ENCODE peak calls at places on chromosomes 5 and 9, in nine cellular contexts. V is heart right ventricle, Q is IMR-90, Z is stomach, T is aorta, S is GM23248, M is fibroblast of lung, L is iPS DF 6.9, X is A673. N is an unnamed sample.

GRCh38 chr5:163564321-163564924 is 59.0 kb downstream of the MAT2B start:
- DNase-seq in V (peak), Q (peak), Z (peak), T (no peak), S (peak), M (peak), L (peak), X (peak), N (no peak)

GRCh38 chr9:133347515-133347984 is 381 bp downstream of the MED22 start:
- DNase-seq in V (no peak), Q (no peak), Z (no peak), T (peak), S (peak), M (no peak), L (no peak), X (peak), N (no peak)

GRCh38 chr9:118734696-118735095 is 634.5 kb downstream of the BRINP1 start:
- DNase-seq in V (no peak), Q (no peak), Z (no peak), T (no peak), S (no peak), M (no peak), L (no peak), X (no peak), N (no peak)

GRCh38 chr9:6907772-6908381 is 150.1 kb downstream of the KDM4C start:
- DNase-seq in V (no peak), Q (peak), Z (no peak), T (no peak), S (peak), M (peak), L (no peak), X (peak), N (no peak)

GRCh38 chr9:137391411-137391754 is 31.6 kb downstream of the EXD3 start:
- DNase-seq in V (peak), Q (no peak), Z (peak), T (no peak), S (no peak), M (no peak), L (no peak), X (no peak), N (no peak)

GRCh38 chr5:172886974-172887491 is 53.0 kb downstream of the ERGIC1 start:
- DNase-seq in V (peak), Q (peak), Z (peak), T (peak), S (peak), M (peak), L (no peak), X (no peak), N (no peak)

GRCh38 chr5:133844836-133845235 is 123.6 kb downstream of the C5orf15 start:
- DNase-seq in V (no peak), Q (no peak), Z (no peak), T (no peak), S (no peak), M (no peak), L (no peak), X (no peak), N (no peak)

GRCh38 chr9:113677057-113677456 is 199.1 kb upstream of the ZNF618 start:
- DNase-seq in V (no peak), Q (no peak), Z (no peak), T (no peak), S (peak), M (peak), L (no peak), X (no peak), N (no peak)

GRCh38 chr5:107990881-107991810 is 320.4 kb upstream of the EFNA5 start:
- DNase-seq in V (no peak), Q (no peak), Z (no peak), T (no peak), S (no peak), M (no peak), L (no peak), X (no peak), N (no peak)

GRCh38 chr5:83767409-83767992 is 46.8 kb upstream of the HAPLN1 start:
- DNase-seq in V (no peak), Q (no peak), Z (no peak), T (no peak), S (no peak), M (peak), L (peak), X (peak), N (no peak)

GRCh38 chr9:116494815-116495634 is 192.1 kb upstream of the TRIM32 start:
- DNase-seq in V (peak), Q (no peak), Z (peak), T (no peak), S (peak), M (no peak), L (peak), X (peak), N (peak)

GRCh38 chr9:130806388-130806716 is 28.7 kb upstream of the ABL1 start:
- DNase-seq in V (no peak), Q (no peak), Z (no peak), T (no peak), S (no peak), M (no peak), L (no peak), X (peak), N (no peak)

GRCh38 chr9:109437286-109437685 is 60.8 kb downstream of the PTPN3 start:
- DNase-seq in V (peak), Q (no peak), Z (no peak), T (no peak), S (no peak), M (no peak), L (no peak), X (no peak), N (no peak)

GRCh38 chr9:115494958-115495690 is 377.2 kb upstream of the TNC start:
- DNase-seq in V (no peak), Q (peak), Z (no peak), T (no peak), S (no peak), M (peak), L (no peak), X (no peak), N (no peak)

GRCh38 chr5:119036101-119036762 is 34.7 kb upstream of the DMXL1 start:
- DNase-seq in V (no peak), Q (peak), Z (no peak), T (no peak), S (peak), M (peak), L (no peak), X (no peak), N (no peak)

GRCh38 chr9:121974421-121974820 is 118.7 kb downstream of the TTLL11 start:
- DNase-seq in V (no peak), Q (no peak), Z (no peak), T (no peak), S (no peak), M (no peak), L (no peak), X (no peak), N (no peak)

GRCh38 chr9:78437721-78438610 is 141.0 kb downstream of the PSAT1 start:
- DNase-seq in V (no peak), Q (no peak), Z (no peak), T (no peak), S (no peak), M (no peak), L (no peak), X (no peak), N (no peak)

GRCh38 chr5:1882337-1883119 is at the start of gene IRX4:
- DNase-seq in V (no peak), Q (peak), Z (no peak), T (peak), S (peak), M (peak), L (no peak), X (peak), N (no peak)

GRCh38 chr5:9431496-9432258 is 114.2 kb downstream of the SEMA5A start:
- DNase-seq in V (no peak), Q (peak), Z (no peak), T (no peak), S (no peak), M (peak), L (no peak), X (no peak), N (no peak)

GRCh38 chr5:159105318-159106053 is 5.8 kb upstream of the EBF1 start:
- DNase-seq in V (no peak), Q (no peak), Z (no peak), T (no peak), S (no peak), M (no peak), L (no peak), X (no peak), N (no peak)

GRCh38 chr9:117825609-117826347 is 121.6 kb downstream of the TLR4 start:
- DNase-seq in V (peak), Q (no peak), Z (no peak), T (no peak), S (no peak), M (no peak), L (no peak), X (no peak), N (peak)

GRCh38 chr9:106420511-106420944 is 442.4 kb upstream of the ZNF462 start:
- DNase-seq in V (no peak), Q (no peak), Z (no peak), T (no peak), S (no peak), M (peak), L (no peak), X (no peak), N (no peak)

GRCh38 chr5:55855509-55855908 is 4.4 kb downstream of the IL31RA start:
- DNase-seq in V (no peak), Q (peak), Z (no peak), T (no peak), S (no peak), M (no peak), L (no peak), X (peak), N (no peak)

GRCh38 chr9:133405508-133406009 is 12.3 kb downstream of the REXO4 start:
- DNase-seq in V (no peak), Q (peak), Z (no peak), T (no peak), S (peak), M (no peak), L (no peak), X (no peak), N (no peak)

GRCh38 chr5:140011297-140011802 is 31.7 kb downstream of the NRG2 start:
- DNase-seq in V (peak), Q (peak), Z (no peak), T (no peak), S (peak), M (no peak), L (no peak), X (no peak), N (no peak)

DNA sequence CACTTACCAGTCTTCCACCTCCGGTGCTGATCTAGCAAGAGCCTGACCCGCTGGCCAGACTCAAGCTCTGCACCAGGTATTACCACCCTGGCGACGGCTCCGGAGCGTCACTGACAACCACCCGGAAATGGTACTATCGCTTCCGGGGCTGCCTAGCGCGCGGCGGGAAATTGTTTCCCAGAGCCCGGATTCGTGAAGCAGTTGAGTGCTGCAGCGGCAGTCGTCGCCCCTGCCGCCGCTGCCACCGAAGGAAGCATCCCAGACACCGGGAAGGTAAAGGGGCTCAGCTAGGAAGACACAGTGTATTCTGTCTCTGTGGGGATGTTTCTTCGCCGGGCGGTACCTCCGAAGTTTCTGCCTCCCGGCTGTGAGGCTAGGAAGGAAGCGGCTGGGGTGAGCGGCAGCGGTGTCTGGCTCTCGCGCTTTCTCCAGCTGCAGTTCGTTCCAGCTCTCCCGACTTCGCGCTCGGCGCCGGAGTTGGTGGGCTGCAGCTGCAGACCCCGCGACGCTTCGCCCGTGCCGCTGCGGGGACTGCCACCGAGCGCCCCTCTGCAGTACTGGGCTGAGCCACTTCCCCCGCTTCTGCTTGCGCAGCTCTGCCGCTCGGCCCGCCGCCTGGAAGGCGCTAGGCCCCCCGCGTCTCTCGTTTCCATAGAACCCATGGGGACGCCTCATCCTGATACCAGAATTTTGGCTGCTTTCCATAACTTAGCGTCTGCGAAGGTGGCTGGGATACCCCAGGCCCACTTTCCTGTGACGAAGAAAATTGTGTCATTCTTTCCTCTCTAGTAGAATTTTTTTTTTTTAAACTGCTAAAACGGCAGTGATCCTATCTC is at the start of the genes KIAA0825 and SLF1:
- DNase-seq in V (peak), Q (peak), Z (peak), T (peak), S (peak), M (peak), L (peak), X (peak), N (peak)
- H3K27ac ChIP-seq in V (peak), Q (peak), Z (peak), T (no peak), S (peak), M (peak), L (no peak), X (peak), N (peak)

DNA sequence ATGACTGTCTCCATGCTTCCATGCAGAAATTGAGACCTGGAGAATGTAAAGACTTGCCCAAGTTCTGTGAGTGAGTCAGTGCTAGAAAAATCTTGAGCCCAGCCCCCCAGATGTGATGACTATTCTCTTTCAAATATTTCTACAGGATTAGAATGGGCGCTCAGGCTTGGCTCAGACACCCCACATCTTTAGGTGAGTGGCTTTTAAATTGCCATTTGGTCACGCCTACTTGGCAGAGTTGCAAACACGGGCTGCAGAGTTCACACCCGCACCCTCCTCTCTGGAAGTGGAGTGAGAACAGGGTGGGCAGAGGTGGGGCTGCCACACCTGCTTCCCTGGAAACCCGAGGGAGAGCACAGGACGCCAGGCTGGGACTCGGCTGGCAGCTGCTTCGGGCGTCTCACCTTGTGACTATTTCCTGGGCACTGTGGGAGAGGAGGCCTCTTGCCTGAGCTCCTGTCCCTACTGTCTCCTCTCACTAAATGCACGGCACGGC is 37.6 kb downstream of the ROPN1L start:
- DNase-seq in V (no peak), Q (peak), Z (peak), T (no peak), S (peak), M (peak), L (no peak), X (no peak), N (no peak)
- H3K27ac ChIP-seq in V (no peak), Q (peak), Z (no peak), T (no peak), S (peak), M (no peak), L (no peak), X (no peak), N (no peak)

GRCh38 chr5:169609716-169610115 is 26.1 kb downstream of the SPDL1 start:
- DNase-seq in V (no peak), Q (no peak), Z (no peak), T (no peak), S (no peak), M (peak), L (no peak), X (no peak), N (no peak)
- H3K27ac ChIP-seq in V (no peak), Q (no peak), Z (no peak), T (no peak), S (no peak), M (no peak), L (no peak), X (no peak), N (no peak)

DNA sequence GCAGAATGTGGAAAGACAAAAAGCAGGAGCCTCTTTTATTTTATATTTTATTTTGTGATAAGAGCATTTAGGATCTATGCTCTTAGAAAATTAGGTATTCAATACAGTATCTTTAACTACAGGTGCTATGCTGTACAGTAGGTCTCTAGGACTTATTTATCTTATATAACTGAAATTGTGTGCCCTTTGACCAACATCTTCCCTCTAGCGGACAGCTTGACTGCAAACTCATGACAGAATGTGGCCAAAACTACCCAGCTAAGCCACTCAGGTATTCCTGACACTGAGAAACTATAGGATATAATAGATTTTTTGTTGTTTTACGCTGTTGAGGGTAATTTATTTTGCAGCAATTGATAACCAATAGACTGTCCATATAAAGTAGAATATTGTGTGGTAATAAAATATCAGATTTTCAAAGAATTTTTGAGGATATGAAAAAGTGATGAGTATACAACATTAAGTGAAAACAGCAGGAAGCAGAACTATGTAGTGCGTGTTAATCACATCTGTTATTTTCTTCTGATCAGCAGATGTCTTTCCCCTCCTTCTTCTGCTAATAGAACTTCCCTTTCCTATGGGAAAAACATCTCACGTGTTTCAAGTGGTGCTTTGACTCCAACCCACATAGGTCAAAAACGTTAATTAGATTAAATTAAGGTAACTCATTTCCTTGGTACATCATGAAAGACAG is 69.9 kb upstream of the SELENOP start:
- DNase-seq in V (no peak), Q (no peak), Z (no peak), T (no peak), S (no peak), M (no peak), L (no peak), X (no peak), N (no peak)
- H3K27ac ChIP-seq in V (no peak), Q (no peak), Z (no peak), T (no peak), S (no peak), M (no peak), L (no peak), X (no peak), N (no peak)

DNA sequence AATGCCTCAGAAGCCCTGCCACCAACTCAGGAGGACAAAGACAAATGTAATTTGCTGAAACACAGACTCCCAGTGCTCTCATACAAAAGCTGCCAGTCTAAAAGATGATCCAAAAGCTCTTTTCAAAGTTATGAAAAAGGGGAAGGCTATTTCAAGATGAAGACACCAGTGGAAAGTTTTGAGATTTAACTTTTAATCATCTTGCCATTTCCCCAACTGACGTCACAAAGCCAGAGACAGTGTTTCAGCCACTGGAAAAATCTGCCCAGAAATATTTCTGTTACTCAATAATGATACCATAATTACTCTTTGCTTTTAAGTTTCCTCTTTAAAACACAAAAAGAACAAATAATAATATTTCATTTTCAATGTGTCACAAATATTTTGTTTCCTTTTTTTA is 20.9 kb downstream of the ENG start:
- DNase-seq in V (no peak), Q (peak), Z (no peak), T (no peak), S (peak), M (peak), L (no peak), X (no peak), N (no peak)
- H3K27ac ChIP-seq in V (peak), Q (peak), Z (peak), T (no peak), S (peak), M (peak), L (no peak), X (no peak), N (no peak)

GRCh38 chr5:167721926-167722440 is 569.5 kb upstream of the WWC1 start:
- DNase-seq in V (no peak), Q (no peak), Z (no peak), T (no peak), S (no peak), M (no peak), L (no peak), X (no peak), N (no peak)

GRCh38 chr5:167716376-167716775 is 575.1 kb upstream of the WWC1 start:
- DNase-seq in V (no peak), Q (peak), Z (no peak), T (no peak), S (peak), M (peak), L (no peak), X (no peak), N (no peak)

GRCh38 chr5:167723254-167723871 is 568.1 kb upstream of the WWC1 start:
- DNase-seq in V (peak), Q (peak), Z (peak), T (peak), S (peak), M (peak), L (peak), X (peak), N (peak)

GRCh38 chr5:167720201-167720600 is 571.2 kb upstream of the WWC1 start:
- DNase-seq in V (no peak), Q (peak), Z (no peak), T (no peak), S (peak), M (no peak), L (no peak), X (no peak), N (no peak)

DNA sequence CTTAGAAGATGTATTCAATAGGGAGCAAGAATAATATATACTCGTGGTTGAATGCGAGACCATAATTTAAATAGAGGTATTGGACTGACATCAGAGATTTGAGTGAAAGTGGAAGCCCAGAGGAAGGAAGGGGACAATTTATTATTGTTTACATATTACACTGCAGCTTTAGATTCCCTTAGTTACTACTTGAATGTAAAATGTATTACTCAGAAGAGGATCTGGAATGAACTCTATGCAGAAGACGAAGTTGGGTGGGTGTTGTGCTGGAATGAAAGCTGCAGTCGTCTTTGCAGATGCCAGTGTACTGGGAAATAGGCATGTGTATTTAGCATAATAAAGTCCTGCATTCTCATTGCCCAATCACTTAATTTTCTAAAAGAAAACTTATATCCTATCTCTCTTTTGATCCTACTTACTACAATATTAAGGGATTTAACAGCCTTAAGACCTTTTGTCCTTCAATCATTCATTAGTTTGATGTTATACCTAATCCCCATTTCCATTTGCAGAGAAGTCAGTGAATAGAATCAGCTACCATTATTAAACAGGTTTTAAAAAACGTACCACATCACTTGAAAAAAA is 570.7 kb upstream of the WWC1 start:
- DNase-seq in V (no peak), Q (peak), Z (no peak), T (no peak), S (peak), M (peak), L (no peak), X (no peak), N (no peak)
- H3K27ac ChIP-seq in V (no peak), Q (no peak), Z (no peak), T (no peak), S (peak), M (no peak), L (no peak), X (no peak), N (no peak)

GRCh38 chr5:131773805-131774204 is 23.0 kb downstream of the FNIP1 start:
- DNase-seq in V (no peak), Q (no peak), Z (no peak), T (no peak), S (no peak), M (no peak), L (no peak), X (peak), N (no peak)
- H3K27ac ChIP-seq in V (peak), Q (no peak), Z (peak), T (no peak), S (no peak), M (no peak), L (no peak), X (no peak), N (no peak)